ENCODE peak calls at places on chromosomes 16 and 17, in five cellular contexts. S is heart right ventricle; G is GM12864; B is NCI-H524; O is activated CD4-positive, alpha-beta T cell treated with anti-CD3 and anti-CD28 coated beads, Interleukin-2, amount 10 ng/mL, durations not matched to agents 7 days and 5 days. X is an unnamed sample.

GRCh38 chr16:6897910-6898475 is 434.7 kb upstream of the RBFOX1 start:
- DNase-seq in B (no peak), S (no peak), O (no peak), G (no peak), X (no peak)

GRCh38 chr16:83532634-83533033 is 275.1 kb upstream of the HSBP1 start:
- DNase-seq in G (no peak), O (no peak), B (peak; percentile 31), S (no peak), X (no peak)

GRCh38 chr17:57211543-57211942 is 44.8 kb upstream of the MSI2 start:
- DNase-seq in G (no peak), S (no peak), B (no peak), O (no peak), X (no peak)

GRCh38 chr16:58265480-58266052 is 29.3 kb downstream of the PRSS54 start:
- DNase-seq in G (no peak), O (no peak), S (no peak), B (no peak), X (no peak)

GRCh38 chr16:68539704-68540370 is 746 bp downstream of the ZFP90 start:
- DNase-seq in B (no peak), G (no peak), S (no peak), O (peak; percentile 40), X (no peak)

GRCh38 chr17:40622509-40622928 is 25.1 kb downstream of the SMARCE1 start:
- DNase-seq in B (no peak), O (peak; percentile 54), S (no peak), G (no peak), X (no peak)

GRCh38 chr17:68145088-68145487 is 102.8 kb upstream of the AMZ2 start:
- DNase-seq in B (no peak), O (no peak), S (no peak), G (no peak), X (no peak)

GRCh38 chr17:45287526-45288264 is 25.8 kb upstream of the SPATA32 start:
- DNase-seq in O (no peak), B (peak; percentile 93), S (no peak), G (no peak), X (no peak)

GRCh38 chr16:30657866-30658730 is at the start of gene FBRS:
- DNase-seq in G (peak; percentile 100), B (peak; percentile 100), O (peak; percentile 100), S (peak; percentile 100), X (peak; percentile 100)

GRCh38 chr17:64001091-64001579 is 3.0 kb downstream of the PRR29 start:
- DNase-seq in B (no peak), G (no peak), S (no peak), O (no peak), X (no peak)

GRCh38 chr17:75785016-75785769 is 587 bp downstream of the UNK start:
- DNase-seq in G (no peak), B (peak; percentile 95), O (peak; percentile 92), S (peak; percentile 90), X (peak; percentile 93)

GRCh38 chr17:52143536-52143935 is 15.0 kb downstream of the CA10 start:
- DNase-seq in O (no peak), B (peak; percentile 90), G (no peak), S (no peak), X (no peak)

GRCh38 chr17:29577778-29578211 is 9.3 kb downstream of the TP53I13 start:
- DNase-seq in S (peak; percentile 16), G (no peak), O (no peak), B (no peak), X (no peak)

GRCh38 chr17:48391460-48391859 is 38.6 kb downstream of the SKAP1 start:
- DNase-seq in B (no peak), S (no peak), G (no peak), O (no peak), X (no peak)

GRCh38 chr16:85329059-85329812 is 217.0 kb upstream of the CIBAR2 start:
- DNase-seq in S (no peak), B (peak; percentile 95), G (no peak), O (no peak), X (no peak)

GRCh38 chr16:12504312-12504711 is 299.4 kb downstream of the CPPED1 start:
- DNase-seq in G (no peak), O (no peak), B (no peak), S (no peak), X (no peak)